ENCODE peak calls at places on chromosomes 12 and 14, in eight cellular contexts. One of them, this sample, is unnamed.

GRCh38 chr12:49061157-49061650 is 610 bp upstream of the KMT2D start:
- DNase-seq in uterus: no peak
- DNase-seq in stimulated activated CD4-positive, alpha-beta T cell treated with anti-CD3 and anti-CD28 coated beads, Interleukin-1b, Interleukin-23, amount 100 ng/mL, for 24 hours: no peak
- DNase-seq in cardiac muscle cell: no peak
- DNase-seq in immature natural killer cell: no peak
- DNase-seq in activated naive CD4-positive, alpha-beta T cell: no peak
- DNase-seq in NCI-H748 treated with DMSO at 0.1 percent for 48 hours: no peak
- DNase-seq in cardiac fibroblast: no peak
- DNase-seq in this sample: no peak

GRCh38 chr14:74346341-74346740 is 1.9 kb upstream of the VRTN start:
- DNase-seq in cardiac muscle cell: no peak
- DNase-seq in activated naive CD4-positive, alpha-beta T cell: no peak
- DNase-seq in NCI-H748 treated with DMSO at 0.1 percent for 48 hours: no peak
- DNase-seq in uterus: no peak
- DNase-seq in stimulated activated CD4-positive, alpha-beta T cell treated with anti-CD3 and anti-CD28 coated beads, Interleukin-1b, Interleukin-23, amount 100 ng/mL, for 24 hours: no peak
- DNase-seq in cardiac fibroblast: no peak
- DNase-seq in immature natural killer cell: no peak
- DNase-seq in this sample: no peak

GRCh38 chr12:68113644-68114043 is 45.9 kb downstream of the IFNG start:
- DNase-seq in stimulated activated CD4-positive, alpha-beta T cell treated with anti-CD3 and anti-CD28 coated beads, Interleukin-1b, Interleukin-23, amount 100 ng/mL, for 24 hours: no peak
- DNase-seq in cardiac muscle cell: no peak
- DNase-seq in uterus: no peak
- DNase-seq in activated naive CD4-positive, alpha-beta T cell: no peak
- DNase-seq in cardiac fibroblast: no peak
- DNase-seq in NCI-H748 treated with DMSO at 0.1 percent for 48 hours: peak; percentile 3
- DNase-seq in immature natural killer cell: peak; percentile 36
- DNase-seq in this sample: no peak

GRCh38 chr14:34971801-34972200 is 11.0 kb upstream of the SRP54 start:
- DNase-seq in uterus: no peak
- DNase-seq in activated naive CD4-positive, alpha-beta T cell: no peak
- DNase-seq in stimulated activated CD4-positive, alpha-beta T cell treated with anti-CD3 and anti-CD28 coated beads, Interleukin-1b, Interleukin-23, amount 100 ng/mL, for 24 hours: no peak
- DNase-seq in NCI-H748 treated with DMSO at 0.1 percent for 48 hours: no peak
- DNase-seq in cardiac fibroblast: no peak
- DNase-seq in immature natural killer cell: no peak
- DNase-seq in cardiac muscle cell: no peak
- DNase-seq in this sample: no peak

GRCh38 chr12:76936562-76937185 is 57.9 kb upstream of the CSRP2 start:
- DNase-seq in immature natural killer cell: no peak
- DNase-seq in cardiac muscle cell: no peak
- DNase-seq in stimulated activated CD4-positive, alpha-beta T cell treated with anti-CD3 and anti-CD28 coated beads, Interleukin-1b, Interleukin-23, amount 100 ng/mL, for 24 hours: no peak
- DNase-seq in NCI-H748 treated with DMSO at 0.1 percent for 48 hours: no peak
- DNase-seq in uterus: no peak
- DNase-seq in activated naive CD4-positive, alpha-beta T cell: no peak
- DNase-seq in cardiac fibroblast: no peak
- DNase-seq in this sample: no peak

GRCh38 chr14:33406766-33407165 is 468.1 kb downstream of the NPAS3 start:
- DNase-seq in cardiac fibroblast: no peak
- DNase-seq in stimulated activated CD4-positive, alpha-beta T cell treated with anti-CD3 and anti-CD28 coated beads, Interleukin-1b, Interleukin-23, amount 100 ng/mL, for 24 hours: no peak
- DNase-seq in uterus: no peak
- DNase-seq in immature natural killer cell: no peak
- DNase-seq in activated naive CD4-positive, alpha-beta T cell: no peak
- DNase-seq in cardiac muscle cell: no peak
- DNase-seq in NCI-H748 treated with DMSO at 0.1 percent for 48 hours: peak; percentile 53
- DNase-seq in this sample: no peak

GRCh38 chr12:50033317-50033679 is 8.0 kb upstream of the RACGAP1 start:
- DNase-seq in immature natural killer cell: no peak
- DNase-seq in activated naive CD4-positive, alpha-beta T cell: no peak
- DNase-seq in stimulated activated CD4-positive, alpha-beta T cell treated with anti-CD3 and anti-CD28 coated beads, Interleukin-1b, Interleukin-23, amount 100 ng/mL, for 24 hours: no peak
- DNase-seq in cardiac muscle cell: no peak
- DNase-seq in cardiac fibroblast: no peak
- DNase-seq in NCI-H748 treated with DMSO at 0.1 percent for 48 hours: no peak
- DNase-seq in uterus: no peak
- DNase-seq in this sample: no peak

GRCh38 chr12:31582155-31582554 is 8.8 kb downstream of the DENND5B start:
- DNase-seq in cardiac fibroblast: peak; percentile 76
- DNase-seq in uterus: no peak
- DNase-seq in immature natural killer cell: no peak
- DNase-seq in stimulated activated CD4-positive, alpha-beta T cell treated with anti-CD3 and anti-CD28 coated beads, Interleukin-1b, Interleukin-23, amount 100 ng/mL, for 24 hours: no peak
- DNase-seq in NCI-H748 treated with DMSO at 0.1 percent for 48 hours: no peak
- DNase-seq in activated naive CD4-positive, alpha-beta T cell: no peak
- DNase-seq in cardiac muscle cell: no peak
- DNase-seq in this sample: peak; percentile 21

GRCh38 chr12:64669270-64669842 is 59.1 kb downstream of the RASSF3 start:
- DNase-seq in cardiac muscle cell: peak; percentile 50
- DNase-seq in immature natural killer cell: peak; percentile 86
- DNase-seq in cardiac fibroblast: no peak
- DNase-seq in NCI-H748 treated with DMSO at 0.1 percent for 48 hours: no peak
- DNase-seq in uterus: peak; percentile 46
- DNase-seq in stimulated activated CD4-positive, alpha-beta T cell treated with anti-CD3 and anti-CD28 coated beads, Interleukin-1b, Interleukin-23, amount 100 ng/mL, for 24 hours: no peak
- DNase-seq in activated naive CD4-positive, alpha-beta T cell: no peak
- DNase-seq in this sample: peak; percentile 76

GRCh38 chr12:76037130-76038105 is 5.8 kb upstream of the PHLDA1 start:
- DNase-seq in uterus: peak; percentile 45
- DNase-seq in immature natural killer cell: peak; percentile 62
- DNase-seq in cardiac fibroblast: peak; percentile 92
- DNase-seq in stimulated activated CD4-positive, alpha-beta T cell treated with anti-CD3 and anti-CD28 coated beads, Interleukin-1b, Interleukin-23, amount 100 ng/mL, for 24 hours: no peak
- DNase-seq in NCI-H748 treated with DMSO at 0.1 percent for 48 hours: peak; percentile 78
- DNase-seq in cardiac muscle cell: peak; percentile 91
- DNase-seq in activated naive CD4-positive, alpha-beta T cell: no peak
- DNase-seq in this sample: peak; percentile 84

GRCh38 chr12:116955382-116956021 is 44.8 kb downstream of the FBXW8 start:
- DNase-seq in activated naive CD4-positive, alpha-beta T cell: no peak
- DNase-seq in NCI-H748 treated with DMSO at 0.1 percent for 48 hours: no peak
- DNase-seq in cardiac muscle cell: peak; percentile 42
- DNase-seq in uterus: no peak
- DNase-seq in immature natural killer cell: no peak
- DNase-seq in stimulated activated CD4-positive, alpha-beta T cell treated with anti-CD3 and anti-CD28 coated beads, Interleukin-1b, Interleukin-23, amount 100 ng/mL, for 24 hours: no peak
- DNase-seq in cardiac fibroblast: peak; percentile 43
- DNase-seq in this sample: peak; percentile 38

GRCh38 chr12:62684586-62685295 is 218.1 kb downstream of the MON2 start:
- DNase-seq in NCI-H748 treated with DMSO at 0.1 percent for 48 hours: no peak
- DNase-seq in uterus: peak; percentile 90
- DNase-seq in activated naive CD4-positive, alpha-beta T cell: no peak
- DNase-seq in immature natural killer cell: no peak
- DNase-seq in stimulated activated CD4-positive, alpha-beta T cell treated with anti-CD3 and anti-CD28 coated beads, Interleukin-1b, Interleukin-23, amount 100 ng/mL, for 24 hours: no peak
- DNase-seq in cardiac fibroblast: peak; percentile 26
- DNase-seq in cardiac muscle cell: peak; percentile 82
- DNase-seq in this sample: no peak

GRCh38 chr12:28209782-28210181 is 19.5 kb downstream of the CCDC91 start:
- DNase-seq in cardiac fibroblast: peak; percentile 16
- DNase-seq in cardiac muscle cell: no peak
- DNase-seq in immature natural killer cell: no peak
- DNase-seq in stimulated activated CD4-positive, alpha-beta T cell treated with anti-CD3 and anti-CD28 coated beads, Interleukin-1b, Interleukin-23, amount 100 ng/mL, for 24 hours: no peak
- DNase-seq in uterus: no peak
- DNase-seq in NCI-H748 treated with DMSO at 0.1 percent for 48 hours: no peak
- DNase-seq in activated naive CD4-positive, alpha-beta T cell: no peak
- DNase-seq in this sample: no peak

GRCh38 chr12:6532927-6533652 is 1.2 kb upstream of the GAPDH start:
- DNase-seq in activated naive CD4-positive, alpha-beta T cell: no peak
- DNase-seq in immature natural killer cell: peak; percentile 24
- DNase-seq in NCI-H748 treated with DMSO at 0.1 percent for 48 hours: no peak
- DNase-seq in cardiac muscle cell: peak; percentile 66
- DNase-seq in cardiac fibroblast: peak; percentile 71
- DNase-seq in uterus: peak; percentile 53
- DNase-seq in stimulated activated CD4-positive, alpha-beta T cell treated with anti-CD3 and anti-CD28 coated beads, Interleukin-1b, Interleukin-23, amount 100 ng/mL, for 24 hours: no peak
- DNase-seq in this sample: peak; percentile 90

GRCh38 chr14:75333523-75334190 is 55.0 kb downstream of the FOS start:
- DNase-seq in NCI-H748 treated with DMSO at 0.1 percent for 48 hours: no peak
- DNase-seq in activated naive CD4-positive, alpha-beta T cell: no peak
- DNase-seq in stimulated activated CD4-positive, alpha-beta T cell treated with anti-CD3 and anti-CD28 coated beads, Interleukin-1b, Interleukin-23, amount 100 ng/mL, for 24 hours: no peak
- DNase-seq in immature natural killer cell: no peak
- DNase-seq in uterus: no peak
- DNase-seq in cardiac fibroblast: no peak
- DNase-seq in cardiac muscle cell: no peak
- DNase-seq in this sample: no peak

GRCh38 chr14:72451081-72451972 is 442.6 kb downstream of the DPF3 start:
- DNase-seq in activated naive CD4-positive, alpha-beta T cell: no peak
- DNase-seq in cardiac fibroblast: no peak
- DNase-seq in immature natural killer cell: peak; percentile 77
- DNase-seq in cardiac muscle cell: no peak
- DNase-seq in NCI-H748 treated with DMSO at 0.1 percent for 48 hours: no peak
- DNase-seq in uterus: no peak
- DNase-seq in stimulated activated CD4-positive, alpha-beta T cell treated with anti-CD3 and anti-CD28 coated beads, Interleukin-1b, Interleukin-23, amount 100 ng/mL, for 24 hours: peak; percentile 7
- DNase-seq in this sample: peak; percentile 38

GRCh38 chr12:93813972-93814821 is 137.0 kb downstream of the CRADD start:
- DNase-seq in cardiac muscle cell: peak; percentile 98
- DNase-seq in activated naive CD4-positive, alpha-beta T cell: no peak
- DNase-seq in cardiac fibroblast: peak; percentile 93
- DNase-seq in immature natural killer cell: no peak
- DNase-seq in uterus: peak; percentile 84
- DNase-seq in stimulated activated CD4-positive, alpha-beta T cell treated with anti-CD3 and anti-CD28 coated beads, Interleukin-1b, Interleukin-23, amount 100 ng/mL, for 24 hours: no peak
- DNase-seq in NCI-H748 treated with DMSO at 0.1 percent for 48 hours: no peak
- DNase-seq in this sample: peak; percentile 96

GRCh38 chr12:85975716-85976115 is 101.6 kb downstream of the NTS start:
- DNase-seq in cardiac fibroblast: no peak
- DNase-seq in NCI-H748 treated with DMSO at 0.1 percent for 48 hours: no peak
- DNase-seq in stimulated activated CD4-positive, alpha-beta T cell treated with anti-CD3 and anti-CD28 coated beads, Interleukin-1b, Interleukin-23, amount 100 ng/mL, for 24 hours: no peak
- DNase-seq in immature natural killer cell: no peak
- DNase-seq in uterus: no peak
- DNase-seq in activated naive CD4-positive, alpha-beta T cell: no peak
- DNase-seq in cardiac muscle cell: no peak
- DNase-seq in this sample: no peak

GRCh38 chr14:32453857-32454810 is 125.0 kb downstream of the AKAP6 start:
- DNase-seq in NCI-H748 treated with DMSO at 0.1 percent for 48 hours: no peak
- DNase-seq in cardiac fibroblast: no peak
- DNase-seq in uterus: no peak
- DNase-seq in immature natural killer cell: no peak
- DNase-seq in stimulated activated CD4-positive, alpha-beta T cell treated with anti-CD3 and anti-CD28 coated beads, Interleukin-1b, Interleukin-23, amount 100 ng/mL, for 24 hours: no peak
- DNase-seq in cardiac muscle cell: no peak
- DNase-seq in activated naive CD4-positive, alpha-beta T cell: no peak
- DNase-seq in this sample: peak; percentile 34

GRCh38 chr14:31405599-31406251 is 14.6 kb downstream of the HEATR5A start:
- DNase-seq in cardiac muscle cell: no peak
- DNase-seq in stimulated activated CD4-positive, alpha-beta T cell treated with anti-CD3 and anti-CD28 coated beads, Interleukin-1b, Interleukin-23, amount 100 ng/mL, for 24 hours: no peak
- DNase-seq in activated naive CD4-positive, alpha-beta T cell: no peak
- DNase-seq in cardiac fibroblast: no peak
- DNase-seq in NCI-H748 treated with DMSO at 0.1 percent for 48 hours: no peak
- DNase-seq in uterus: no peak
- DNase-seq in immature natural killer cell: no peak
- DNase-seq in this sample: no peak

GRCh38 chr12:52044284-52044983 is 6.8 kb upstream of the NR4A1 start:
- DNase-seq in cardiac muscle cell: peak; percentile 98
- DNase-seq in cardiac fibroblast: peak; percentile 91
- DNase-seq in uterus: peak; percentile 93
- DNase-seq in immature natural killer cell: no peak
- DNase-seq in NCI-H748 treated with DMSO at 0.1 percent for 48 hours: no peak
- DNase-seq in activated naive CD4-positive, alpha-beta T cell: no peak
- DNase-seq in stimulated activated CD4-positive, alpha-beta T cell treated with anti-CD3 and anti-CD28 coated beads, Interleukin-1b, Interleukin-23, amount 100 ng/mL, for 24 hours: no peak
- DNase-seq in this sample: no peak

GRCh38 chr12:95574030-95574429 is 22.8 kb upstream of the USP44 start:
- DNase-seq in cardiac fibroblast: no peak
- DNase-seq in immature natural killer cell: no peak
- DNase-seq in activated naive CD4-positive, alpha-beta T cell: no peak
- DNase-seq in uterus: no peak
- DNase-seq in NCI-H748 treated with DMSO at 0.1 percent for 48 hours: no peak
- DNase-seq in cardiac muscle cell: no peak
- DNase-seq in stimulated activated CD4-positive, alpha-beta T cell treated with anti-CD3 and anti-CD28 coated beads, Interleukin-1b, Interleukin-23, amount 100 ng/mL, for 24 hours: no peak
- DNase-seq in this sample: no peak

GRCh38 chr14:72525087-72525909 is 368.6 kb downstream of the DPF3 start:
- DNase-seq in cardiac fibroblast: no peak
- DNase-seq in activated naive CD4-positive, alpha-beta T cell: no peak
- DNase-seq in stimulated activated CD4-positive, alpha-beta T cell treated with anti-CD3 and anti-CD28 coated beads, Interleukin-1b, Interleukin-23, amount 100 ng/mL, for 24 hours: no peak
- DNase-seq in cardiac muscle cell: no peak
- DNase-seq in immature natural killer cell: peak; percentile 32
- DNase-seq in NCI-H748 treated with DMSO at 0.1 percent for 48 hours: no peak
- DNase-seq in uterus: no peak
- DNase-seq in this sample: no peak

GRCh38 chr12:13472690-13473089 is 276.2 kb downstream of the EMP1 start:
- DNase-seq in activated naive CD4-positive, alpha-beta T cell: no peak
- DNase-seq in cardiac fibroblast: peak; percentile 60
- DNase-seq in uterus: no peak
- DNase-seq in cardiac muscle cell: no peak
- DNase-seq in NCI-H748 treated with DMSO at 0.1 percent for 48 hours: no peak
- DNase-seq in immature natural killer cell: no peak
- DNase-seq in stimulated activated CD4-positive, alpha-beta T cell treated with anti-CD3 and anti-CD28 coated beads, Interleukin-1b, Interleukin-23, amount 100 ng/mL, for 24 hours: no peak
- DNase-seq in this sample: no peak

GRCh38 chr12:105467710-105468366 is 137.3 kb downstream of the C12orf75 start:
- DNase-seq in stimulated activated CD4-positive, alpha-beta T cell treated with anti-CD3 and anti-CD28 coated beads, Interleukin-1b, Interleukin-23, amount 100 ng/mL, for 24 hours: no peak
- DNase-seq in activated naive CD4-positive, alpha-beta T cell: no peak
- DNase-seq in cardiac fibroblast: no peak
- DNase-seq in immature natural killer cell: no peak
- DNase-seq in NCI-H748 treated with DMSO at 0.1 percent for 48 hours: no peak
- DNase-seq in cardiac muscle cell: no peak
- DNase-seq in uterus: no peak
- DNase-seq in this sample: no peak

GRCh38 chr12:107488666-107489065 is 196.9 kb upstream of the PWP1 start:
- DNase-seq in activated naive CD4-positive, alpha-beta T cell: no peak
- DNase-seq in immature natural killer cell: no peak
- DNase-seq in NCI-H748 treated with DMSO at 0.1 percent for 48 hours: no peak
- DNase-seq in cardiac muscle cell: no peak
- DNase-seq in uterus: no peak
- DNase-seq in stimulated activated CD4-positive, alpha-beta T cell treated with anti-CD3 and anti-CD28 coated beads, Interleukin-1b, Interleukin-23, amount 100 ng/mL, for 24 hours: no peak
- DNase-seq in cardiac fibroblast: peak; percentile 71
- DNase-seq in this sample: no peak

GRCh38 chr14:105505101-105505500 is 14.1 kb downstream of the TEDC1 start:
- DNase-seq in cardiac muscle cell: no peak
- DNase-seq in immature natural killer cell: no peak
- DNase-seq in stimulated activated CD4-positive, alpha-beta T cell treated with anti-CD3 and anti-CD28 coated beads, Interleukin-1b, Interleukin-23, amount 100 ng/mL, for 24 hours: no peak
- DNase-seq in activated naive CD4-positive, alpha-beta T cell: no peak
- DNase-seq in NCI-H748 treated with DMSO at 0.1 percent for 48 hours: no peak
- DNase-seq in uterus: no peak
- DNase-seq in cardiac fibroblast: no peak
- DNase-seq in this sample: no peak

GRCh38 chr12:118033902-118034301 is 17.4 kb downstream of the RFC5 start:
- DNase-seq in immature natural killer cell: no peak
- DNase-seq in uterus: no peak
- DNase-seq in cardiac muscle cell: no peak
- DNase-seq in cardiac fibroblast: peak; percentile 18
- DNase-seq in activated naive CD4-positive, alpha-beta T cell: no peak
- DNase-seq in stimulated activated CD4-positive, alpha-beta T cell treated with anti-CD3 and anti-CD28 coated beads, Interleukin-1b, Interleukin-23, amount 100 ng/mL, for 24 hours: no peak
- DNase-seq in NCI-H748 treated with DMSO at 0.1 percent for 48 hours: no peak
- DNase-seq in this sample: no peak

GRCh38 chr14:68144051-68144681 is 324.6 kb downstream of the RAD51B start:
- DNase-seq in cardiac muscle cell: peak; percentile 81
- DNase-seq in stimulated activated CD4-positive, alpha-beta T cell treated with anti-CD3 and anti-CD28 coated beads, Interleukin-1b, Interleukin-23, amount 100 ng/mL, for 24 hours: no peak
- DNase-seq in cardiac fibroblast: peak; percentile 93
- DNase-seq in immature natural killer cell: no peak
- DNase-seq in activated naive CD4-positive, alpha-beta T cell: no peak
- DNase-seq in NCI-H748 treated with DMSO at 0.1 percent for 48 hours: no peak
- DNase-seq in uterus: peak; percentile 88
- DNase-seq in this sample: no peak

GRCh38 chr12:118651487-118651886 is 275.1 kb downstream of the SUDS3 start:
- DNase-seq in uterus: no peak
- DNase-seq in immature natural killer cell: no peak
- DNase-seq in NCI-H748 treated with DMSO at 0.1 percent for 48 hours: no peak
- DNase-seq in cardiac fibroblast: no peak
- DNase-seq in activated naive CD4-positive, alpha-beta T cell: no peak
- DNase-seq in cardiac muscle cell: no peak
- DNase-seq in stimulated activated CD4-positive, alpha-beta T cell treated with anti-CD3 and anti-CD28 coated beads, Interleukin-1b, Interleukin-23, amount 100 ng/mL, for 24 hours: no peak
- DNase-seq in this sample: no peak

This sample was measured in mesenchymal stem cell.